ENCODE peak calls at places on chromosomes 11 and 22, in six cellular contexts. H, Z, I, F, E and O are unnamed samples.

GRCh38 chr11:61776561-61777075 is 15.8 kb downstream of the TMEM258 start:
- DNase-seq in Z (peak), E (peak), I (peak), H (peak), F (peak), O (peak)

GRCh38 chr11:7186190-7186589 is 65.5 kb upstream of the SYT9 start:
- DNase-seq in Z (no peak), F (peak), H (no peak), E (no peak), I (no peak), O (no peak)

GRCh38 chr22:49948958-49949913 is 11.3 kb upstream of the PIM3 start:
- DNase-seq in I (no peak), H (no peak), F (no peak), E (no peak), Z (no peak), O (no peak)

GRCh38 chr11:134425816-134426536 is 13.9 kb upstream of the B3GAT1 start:
- DNase-seq in H (no peak), E (no peak), Z (no peak), F (no peak), I (no peak), O (no peak)

GRCh38 chr22:46674906-46675305 is 54.7 kb downstream of the GRAMD4 start:
- DNase-seq in Z (no peak), F (no peak), I (no peak), E (no peak), H (no peak), O (no peak)

GRCh38 chr11:124716596-124716995 is 23.1 kb upstream of the NRGN start:
- DNase-seq in F (no peak), E (no peak), Z (no peak), H (no peak), I (no peak), O (no peak)

GRCh38 chr11:100929377-100929776 is 200.2 kb downstream of the PGR start:
- DNase-seq in I (no peak), H (no peak), Z (no peak), E (no peak), F (peak), O (no peak)

GRCh38 chr11:59815754-59816153 is 5.2 kb upstream of the MRPL16 start:
- DNase-seq in E (no peak), Z (no peak), H (no peak), F (no peak), I (no peak), O (no peak)

GRCh38 chr11:831132-831864 is 1.5 kb upstream of the CD151 start:
- DNase-seq in E (no peak), H (no peak), F (no peak), Z (no peak), I (no peak), O (no peak)

GRCh38 chr11:125090816-125091215 is 20.6 kb downstream of the TMEM218 start:
- DNase-seq in Z (no peak), H (no peak), F (no peak), E (no peak), I (no peak), O (no peak)

GRCh38 chr11:46290598-46291309 is 13.3 kb downstream of the CREB3L1 start:
- DNase-seq in E (no peak), Z (no peak), H (no peak), F (peak), I (no peak), O (no peak)

GRCh38 chr11:34161812-34162506 is 56.5 kb downstream of the NAT10 start:
- DNase-seq in E (no peak), I (peak), F (peak), H (no peak), Z (no peak), O (no peak)